ENCODE peak calls at places on chromosomes 12 and 14, in ten cellular contexts. One of them, this sample, is unnamed. For H3K36me3, the result is how much of the 10 kb centered on the place peaks cover.

GRCh38 chr12:21649034-21649433 is 8.6 kb downstream of the LDHB start:
- DNase-seq in transverse colon: no peak
- DNase-seq in prostate gland: no peak
- DNase-seq in GM23338: no peak
- DNase-seq in suprapubic skin: no peak
- DNase-seq in Panc1: no peak
- DNase-seq in stomach: no peak
- DNase-seq in breast epithelium: no peak
- DNase-seq in HCT116: no peak
- DNase-seq in K562: no peak
- DNase-seq in this sample: no peak

GRCh38 chr14:54529811-54530210 is 20.1 kb downstream of the CGRRF1 start:
- DNase-seq in transverse colon: peak
- DNase-seq in suprapubic skin: no peak
- DNase-seq in prostate gland: peak
- DNase-seq in breast epithelium: no peak
- DNase-seq in K562: no peak
- DNase-seq in stomach: no peak
- DNase-seq in GM23338: no peak
- DNase-seq in HCT116: no peak
- DNase-seq in Panc1: no peak
- DNase-seq in this sample: no peak

GRCh38 chr12:49261726-49262125 is 3.2 kb upstream of the TUBA1C start:
- DNase-seq in HCT116: no peak
- DNase-seq in K562: no peak
- DNase-seq in prostate gland: no peak
- DNase-seq in transverse colon: no peak
- DNase-seq in stomach: no peak
- DNase-seq in Panc1: no peak
- DNase-seq in breast epithelium: no peak
- DNase-seq in suprapubic skin: no peak
- DNase-seq in GM23338: no peak
- DNase-seq in this sample: no peak

GRCh38 chr14:58749066-58749669 is 111.4 kb downstream of the DACT1 start:
- DNase-seq in K562: peak
- DNase-seq in stomach: peak
- DNase-seq in GM23338: no peak
- DNase-seq in Panc1: no peak
- DNase-seq in transverse colon: peak
- DNase-seq in prostate gland: peak
- DNase-seq in breast epithelium: no peak
- DNase-seq in suprapubic skin: no peak
- DNase-seq in HCT116: peak
- DNase-seq in this sample: no peak

GRCh38 chr12:96063046-96063445 is 27.7 kb upstream of the LTA4H start:
- DNase-seq in K562: no peak
- DNase-seq in HCT116: no peak
- DNase-seq in suprapubic skin: no peak
- DNase-seq in stomach: no peak
- DNase-seq in Panc1: no peak
- DNase-seq in breast epithelium: no peak
- DNase-seq in prostate gland: no peak
- DNase-seq in GM23338: no peak
- DNase-seq in transverse colon: no peak
- DNase-seq in this sample: no peak

GRCh38 chr12:103879878-103880277 is 38.8 kb upstream of the NT5DC3 start:
- DNase-seq in breast epithelium: no peak
- DNase-seq in stomach: no peak
- DNase-seq in prostate gland: no peak
- DNase-seq in GM23338: no peak
- DNase-seq in HCT116: no peak
- DNase-seq in suprapubic skin: no peak
- DNase-seq in transverse colon: no peak
- DNase-seq in K562: no peak
- DNase-seq in Panc1: no peak
- DNase-seq in this sample: no peak

GRCh38 chr14:25431211-25432076 is 381.5 kb upstream of the STXBP6 start:
- DNase-seq in GM23338: peak
- DNase-seq in suprapubic skin: no peak
- DNase-seq in prostate gland: peak
- DNase-seq in HCT116: no peak
- DNase-seq in transverse colon: peak
- DNase-seq in breast epithelium: no peak
- DNase-seq in Panc1: no peak
- DNase-seq in K562: no peak
- DNase-seq in stomach: peak
- DNase-seq in this sample: no peak

GRCh38 chr14:89349196-89350008 is 67.6 kb downstream of the FOXN3 start:
- DNase-seq in breast epithelium: no peak
- DNase-seq in Panc1: no peak
- DNase-seq in K562: no peak
- DNase-seq in GM23338: peak
- DNase-seq in HCT116: no peak
- DNase-seq in prostate gland: no peak
- DNase-seq in stomach: peak
- DNase-seq in transverse colon: peak
- DNase-seq in suprapubic skin: no peak
- DNase-seq in this sample: peak

GRCh38 chr12:122889658-122890561 is 6.0 kb downstream of the VPS37B start:
- DNase-seq in HCT116: no peak
- DNase-seq in stomach: no peak
- DNase-seq in K562: no peak
- DNase-seq in GM23338: no peak
- DNase-seq in transverse colon: no peak
- DNase-seq in Panc1: no peak
- DNase-seq in suprapubic skin: peak
- DNase-seq in breast epithelium: no peak
- DNase-seq in prostate gland: no peak
- DNase-seq in this sample: no peak

GRCh38 chr14:22143360-22143759 is 445.7 kb downstream of the DAD1 start:
- DNase-seq in prostate gland: no peak
- DNase-seq in Panc1: no peak
- DNase-seq in transverse colon: no peak
- DNase-seq in HCT116: no peak
- DNase-seq in GM23338: no peak
- DNase-seq in stomach: no peak
- DNase-seq in breast epithelium: no peak
- DNase-seq in suprapubic skin: no peak
- DNase-seq in K562: no peak
- DNase-seq in this sample: no peak

GRCh38 chr14:73814158-73814557 is 37.5 kb upstream of the PTGR2 start:
- DNase-seq in suprapubic skin: no peak
- DNase-seq in prostate gland: no peak
- DNase-seq in K562: no peak
- DNase-seq in breast epithelium: no peak
- DNase-seq in HCT116: no peak
- DNase-seq in stomach: no peak
- DNase-seq in GM23338: no peak
- DNase-seq in Panc1: no peak
- DNase-seq in transverse colon: no peak
- DNase-seq in this sample: no peak

GRCh38 chr14:48955857-48956256 is 630.3 kb downstream of the RPS29 start:
- DNase-seq in K562: no peak
- DNase-seq in suprapubic skin: no peak
- DNase-seq in breast epithelium: no peak
- DNase-seq in prostate gland: no peak
- DNase-seq in Panc1: no peak
- DNase-seq in transverse colon: no peak
- DNase-seq in GM23338: no peak
- DNase-seq in stomach: no peak
- DNase-seq in HCT116: no peak
- DNase-seq in this sample: no peak

GRCh38 chr12:106328735-106329134 is 26.2 kb downstream of the TCP11L2 start:
- DNase-seq in stomach: no peak
- DNase-seq in prostate gland: no peak
- DNase-seq in breast epithelium: no peak
- DNase-seq in suprapubic skin: no peak
- DNase-seq in HCT116: no peak
- DNase-seq in K562: no peak
- DNase-seq in transverse colon: no peak
- DNase-seq in Panc1: no peak
- DNase-seq in GM23338: no peak
- DNase-seq in this sample: no peak

GRCh38 chr12:7460375-7461259 is 16.7 kb upstream of the CD163L1 start:
- DNase-seq in HCT116: peak
- DNase-seq in stomach: peak
- DNase-seq in transverse colon: peak
- DNase-seq in prostate gland: peak
- DNase-seq in GM23338: peak
- DNase-seq in suprapubic skin: no peak
- DNase-seq in Panc1: peak
- DNase-seq in breast epithelium: no peak
- DNase-seq in K562: peak
- DNase-seq in this sample: no peak

GRCh38 chr14:93332032-93332852 is 594 bp downstream of the BTBD7 start:
- DNase-seq in GM23338: peak
- DNase-seq in Panc1: no peak
- DNase-seq in transverse colon: peak
- DNase-seq in K562: peak
- DNase-seq in breast epithelium: no peak
- DNase-seq in prostate gland: peak
- DNase-seq in stomach: peak
- DNase-seq in suprapubic skin: no peak
- DNase-seq in HCT116: no peak
- DNase-seq in this sample: peak

GRCh38 chr12:3810016-3810370 is 57.1 kb upstream of the CRACR2A start:
- DNase-seq in Panc1: no peak
- DNase-seq in GM23338: no peak
- DNase-seq in suprapubic skin: no peak
- DNase-seq in transverse colon: no peak
- DNase-seq in prostate gland: no peak
- DNase-seq in breast epithelium: no peak
- DNase-seq in K562: no peak
- DNase-seq in stomach: no peak
- DNase-seq in HCT116: no peak
- DNase-seq in this sample: no peak

GRCh38 chr12:48999371-49000131 is at the start of gene DDN:
- DNase-seq in stomach: peak
- DNase-seq in prostate gland: no peak
- DNase-seq in GM23338: peak
- DNase-seq in K562: peak
- DNase-seq in Panc1: no peak
- DNase-seq in transverse colon: no peak
- DNase-seq in suprapubic skin: no peak
- DNase-seq in breast epithelium: no peak
- DNase-seq in HCT116: peak
- DNase-seq in this sample: no peak

GRCh38 chr14:20631023-20631820 is 10.3 kb downstream of the OR6S1 start:
- DNase-seq in prostate gland: peak
- DNase-seq in HCT116: no peak
- DNase-seq in transverse colon: peak
- DNase-seq in K562: peak
- DNase-seq in suprapubic skin: no peak
- DNase-seq in breast epithelium: no peak
- DNase-seq in Panc1: no peak
- DNase-seq in GM23338: peak
- DNase-seq in stomach: peak
- DNase-seq in this sample: no peak

GRCh38 chr12:53461059-53461458 is 9.2 kb downstream of the PCBP2 start:
- DNase-seq in HCT116: no peak
- DNase-seq in prostate gland: no peak
- DNase-seq in transverse colon: no peak
- DNase-seq in stomach: no peak
- DNase-seq in GM23338: no peak
- DNase-seq in suprapubic skin: no peak
- DNase-seq in Panc1: no peak
- DNase-seq in breast epithelium: no peak
- DNase-seq in K562: no peak
- DNase-seq in this sample: no peak
- H3K36me3 ChIP-seq in HCT116: half or more
- H3K36me3 ChIP-seq in prostate gland: half or more
- H3K36me3 ChIP-seq in transverse colon: under half
- H3K36me3 ChIP-seq in stomach: half or more
- H3K36me3 ChIP-seq in GM23338: half or more
- H3K36me3 ChIP-seq in suprapubic skin: half or more
- H3K36me3 ChIP-seq in Panc1: half or more
- H3K36me3 ChIP-seq in breast epithelium: under half
- H3K36me3 ChIP-seq in K562: half or more
- H3K36me3 ChIP-seq in this sample: half or more

GRCh38 chr12:6392499-6392898 is 8.5 kb downstream of the LTBR start:
- DNase-seq in transverse colon: peak
- DNase-seq in GM23338: no peak
- DNase-seq in prostate gland: peak
- DNase-seq in breast epithelium: no peak
- DNase-seq in stomach: peak
- DNase-seq in suprapubic skin: no peak
- DNase-seq in Panc1: no peak
- DNase-seq in K562: no peak
- DNase-seq in HCT116: no peak
- DNase-seq in this sample: peak
- TF ChIP-seq POLR2AphosphoS5 in transverse colon: peak
- TF ChIP-seq POLR2AphosphoS5 in GM23338: no peak
- TF ChIP-seq POLR2AphosphoS5 in prostate gland: peak
- TF ChIP-seq POLR2AphosphoS5 in breast epithelium: no peak
- TF ChIP-seq POLR2AphosphoS5 in stomach: no peak
- TF ChIP-seq POLR2AphosphoS5 in suprapubic skin: no peak
- TF ChIP-seq POLR2AphosphoS5 in Panc1: no peak
- TF ChIP-seq POLR2AphosphoS5 in K562: no peak
- TF ChIP-seq POLR2AphosphoS5 in HCT116: no peak
- TF ChIP-seq POLR2AphosphoS5 in this sample: peak

DNA sequence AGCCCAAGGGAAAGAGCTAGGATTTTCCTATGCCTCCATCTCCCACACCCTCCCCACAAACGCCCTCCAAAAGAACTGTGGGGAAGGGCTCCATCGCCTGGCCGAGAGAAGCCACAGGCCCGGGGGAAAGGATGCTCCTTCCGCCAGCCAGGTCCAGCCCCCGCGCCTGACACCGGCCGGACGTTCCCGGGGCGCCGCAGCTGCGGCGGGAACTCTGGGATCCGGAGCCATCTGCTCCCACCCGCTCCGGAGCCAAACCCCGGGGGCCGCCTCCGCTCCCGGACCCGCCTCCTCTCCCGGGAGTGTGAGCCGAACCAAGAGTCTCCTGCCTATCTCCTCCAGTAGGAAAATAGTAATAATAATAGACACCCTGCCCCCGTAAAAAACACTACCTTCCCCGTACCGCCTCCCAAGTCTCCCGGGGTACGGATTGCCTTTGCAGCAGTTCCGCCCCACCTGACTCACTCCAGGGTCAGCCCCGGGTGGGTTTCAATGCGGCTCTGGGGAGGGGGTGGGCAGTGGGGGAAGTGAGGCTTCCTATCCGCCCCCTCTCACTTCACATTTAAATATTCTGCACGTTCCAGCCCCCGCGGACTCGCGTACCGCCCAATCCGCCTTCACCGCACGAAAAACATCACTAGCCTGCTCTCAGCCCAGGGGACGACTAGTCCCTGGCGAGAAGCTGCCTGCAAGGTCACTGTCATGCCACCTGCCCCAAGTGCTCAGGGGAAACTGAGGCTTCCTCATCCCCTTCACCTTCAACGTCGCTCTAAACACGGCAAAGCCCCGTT is 2.4 kb downstream of the AGAP2 start:
- DNase-seq in prostate gland: no peak
- DNase-seq in HCT116: no peak
- DNase-seq in GM23338: peak
- DNase-seq in breast epithelium: no peak
- DNase-seq in Panc1: no peak
- DNase-seq in suprapubic skin: no peak
- DNase-seq in stomach: no peak
- DNase-seq in K562: peak
- DNase-seq in transverse colon: no peak
- DNase-seq in this sample: no peak
- TF ChIP-seq CTCF in prostate gland: no peak
- TF ChIP-seq CTCF in HCT116: no peak
- TF ChIP-seq CTCF in GM23338: peak
- TF ChIP-seq CTCF in breast epithelium: no peak
- TF ChIP-seq CTCF in Panc1: peak
- TF ChIP-seq CTCF in suprapubic skin: no peak
- TF ChIP-seq CTCF in stomach: no peak
- TF ChIP-seq CTCF in K562: peak
- TF ChIP-seq CTCF in transverse colon: no peak
- TF ChIP-seq CTCF in this sample: no peak

GRCh38 chr12:132380646-132381045 is 51.3 kb upstream of the GALNT9 start:
- DNase-seq in Panc1: no peak
- DNase-seq in prostate gland: no peak
- DNase-seq in transverse colon: no peak
- DNase-seq in breast epithelium: no peak
- DNase-seq in HCT116: no peak
- DNase-seq in suprapubic skin: no peak
- DNase-seq in stomach: no peak
- DNase-seq in K562: no peak
- DNase-seq in GM23338: no peak
- DNase-seq in this sample: no peak
- H3K36me3 ChIP-seq in Panc1: under half
- H3K36me3 ChIP-seq in prostate gland: under half
- H3K36me3 ChIP-seq in transverse colon: under half
- H3K36me3 ChIP-seq in breast epithelium: under half
- H3K36me3 ChIP-seq in HCT116: under half
- H3K36me3 ChIP-seq in suprapubic skin: under half
- H3K36me3 ChIP-seq in stomach: under half
- H3K36me3 ChIP-seq in K562: under half
- H3K36me3 ChIP-seq in GM23338: under half
- H3K36me3 ChIP-seq in this sample: under half